ENCODE peak calls at places on chromosomes 13 and 19, in six cellular contexts. One of them, this sample, is unnamed.

GRCh38 chr13:41561179-41561578 is 103.8 kb downstream of the RGCC start:
- DNase-seq in cardiac muscle cell: no peak
- DNase-seq in heart left ventricle: no peak
- DNase-seq in neuronal stem cell: no peak
- DNase-seq in lower lobe of right lung: no peak
- DNase-seq in aorta: no peak
- DNase-seq in this sample: no peak

GRCh38 chr13:105990256-105990958 is 545.1 kb downstream of the EFNB2 start:
- DNase-seq in cardiac muscle cell: no peak
- DNase-seq in heart left ventricle: no peak
- DNase-seq in neuronal stem cell: no peak
- DNase-seq in lower lobe of right lung: no peak
- DNase-seq in aorta: no peak
- DNase-seq in this sample: no peak

GRCh38 chr19:45772130-45772880 is 3.3 kb upstream of the SIX5 start:
- DNase-seq in cardiac muscle cell: no peak
- DNase-seq in heart left ventricle: no peak
- DNase-seq in neuronal stem cell: no peak
- DNase-seq in lower lobe of right lung: no peak
- DNase-seq in aorta: no peak
- DNase-seq in this sample: no peak

GRCh38 chr13:99792079-99792921 is 179.3 kb downstream of the ZIC5 start:
- DNase-seq in cardiac muscle cell: no peak
- DNase-seq in heart left ventricle: no peak
- DNase-seq in neuronal stem cell: no peak
- DNase-seq in lower lobe of right lung: no peak
- DNase-seq in aorta: no peak
- DNase-seq in this sample: no peak

GRCh38 chr19:32350492-32350891 is 5.1 kb downstream of the ZNF507 start:
- DNase-seq in cardiac muscle cell: no peak
- DNase-seq in heart left ventricle: no peak
- DNase-seq in neuronal stem cell: no peak
- DNase-seq in lower lobe of right lung: no peak
- DNase-seq in aorta: no peak
- DNase-seq in this sample: no peak

GRCh38 chr19:47047272-47047930 is 1.0 kb downstream of the TMEM160 start:
- DNase-seq in cardiac muscle cell: no peak
- DNase-seq in heart left ventricle: no peak
- DNase-seq in neuronal stem cell: no peak
- DNase-seq in lower lobe of right lung: no peak
- DNase-seq in aorta: no peak
- DNase-seq in this sample: no peak

GRCh38 chr19:4742717-4743646 is 19.3 kb upstream of the DPP9 start:
- DNase-seq in cardiac muscle cell: no peak
- DNase-seq in heart left ventricle: no peak
- DNase-seq in neuronal stem cell: no peak
- DNase-seq in lower lobe of right lung: no peak
- DNase-seq in aorta: no peak
- DNase-seq in this sample: no peak

GRCh38 chr13:41465215-41465907 is 8.0 kb downstream of the RGCC start:
- DNase-seq in cardiac muscle cell: no peak
- DNase-seq in heart left ventricle: peak; percentile 71
- DNase-seq in neuronal stem cell: no peak
- DNase-seq in lower lobe of right lung: peak; percentile 71
- DNase-seq in aorta: no peak
- DNase-seq in this sample: no peak

GRCh38 chr13:41497436-41497835 is 40.1 kb downstream of the RGCC start:
- DNase-seq in cardiac muscle cell: no peak
- DNase-seq in heart left ventricle: no peak
- DNase-seq in neuronal stem cell: no peak
- DNase-seq in lower lobe of right lung: no peak
- DNase-seq in aorta: no peak
- DNase-seq in this sample: no peak

GRCh38 chr13:80824231-80824630 is 483.3 kb upstream of the SPRY2 start:
- DNase-seq in cardiac muscle cell: no peak
- DNase-seq in heart left ventricle: no peak
- DNase-seq in neuronal stem cell: no peak
- DNase-seq in lower lobe of right lung: no peak
- DNase-seq in aorta: no peak
- DNase-seq in this sample: no peak

GRCh38 chr19:12867120-12868099 is 13.8 kb downstream of the DNASE2 start:
- DNase-seq in cardiac muscle cell: peak; percentile 91
- DNase-seq in heart left ventricle: no peak
- DNase-seq in neuronal stem cell: peak; percentile 90
- DNase-seq in lower lobe of right lung: peak; percentile 75
- DNase-seq in aorta: peak; percentile 87
- DNase-seq in this sample: no peak

GRCh38 chr19:45153339-45154063 is 7.3 kb downstream of the NKPD1 start:
- DNase-seq in cardiac muscle cell: peak; percentile 82
- DNase-seq in heart left ventricle: peak; percentile 47
- DNase-seq in neuronal stem cell: peak; percentile 66
- DNase-seq in lower lobe of right lung: no peak
- DNase-seq in aorta: peak; percentile 78
- DNase-seq in this sample: no peak

GRCh38 chr19:31054430-31054829 is 294.8 kb downstream of the TSHZ3 start:
- DNase-seq in cardiac muscle cell: peak; percentile 63
- DNase-seq in heart left ventricle: peak; percentile 16
- DNase-seq in neuronal stem cell: peak; percentile 40
- DNase-seq in lower lobe of right lung: no peak
- DNase-seq in aorta: no peak
- DNase-seq in this sample: no peak

GRCh38 chr19:20611866-20612265 is 46.3 kb upstream of the ZNF737 start:
- DNase-seq in cardiac muscle cell: no peak
- DNase-seq in heart left ventricle: no peak
- DNase-seq in neuronal stem cell: no peak
- DNase-seq in lower lobe of right lung: no peak
- DNase-seq in aorta: no peak
- DNase-seq in this sample: no peak

GRCh38 chr13:37495046-37495445 is 103.5 kb downstream of the POSTN start:
- DNase-seq in cardiac muscle cell: no peak
- DNase-seq in heart left ventricle: no peak
- DNase-seq in neuronal stem cell: no peak
- DNase-seq in lower lobe of right lung: no peak
- DNase-seq in aorta: no peak
- DNase-seq in this sample: no peak

GRCh38 chr13:52348081-52348480 is 57.9 kb downstream of the THSD1 start:
- DNase-seq in cardiac muscle cell: no peak
- DNase-seq in heart left ventricle: no peak
- DNase-seq in neuronal stem cell: no peak
- DNase-seq in lower lobe of right lung: no peak
- DNase-seq in aorta: no peak
- DNase-seq in this sample: peak; percentile 34

GRCh38 chr19:13492128-13492527 is 14.2 kb downstream of the CACNA1A start:
- DNase-seq in cardiac muscle cell: no peak
- DNase-seq in heart left ventricle: no peak
- DNase-seq in neuronal stem cell: no peak
- DNase-seq in lower lobe of right lung: no peak
- DNase-seq in aorta: no peak
- DNase-seq in this sample: no peak

GRCh38 chr13:87120476-87120875 is 550.7 kb upstream of the SLITRK5 start:
- DNase-seq in cardiac muscle cell: no peak
- DNase-seq in heart left ventricle: no peak
- DNase-seq in neuronal stem cell: no peak
- DNase-seq in lower lobe of right lung: no peak
- DNase-seq in aorta: no peak
- DNase-seq in this sample: no peak

GRCh38 chr13:60047943-60048342 is 115.8 kb downstream of the DIAPH3 start:
- DNase-seq in cardiac muscle cell: no peak
- DNase-seq in heart left ventricle: no peak
- DNase-seq in neuronal stem cell: no peak
- DNase-seq in lower lobe of right lung: no peak
- DNase-seq in aorta: no peak
- DNase-seq in this sample: no peak

GRCh38 chr19:39156230-39156890 is 30.8 kb downstream of the PAK4 start:
- DNase-seq in cardiac muscle cell: no peak
- DNase-seq in heart left ventricle: no peak
- DNase-seq in neuronal stem cell: no peak
- DNase-seq in lower lobe of right lung: no peak
- DNase-seq in aorta: no peak
- DNase-seq in this sample: no peak

GRCh38 chr13:45196622-45197021 is 4.2 kb downstream of the KCTD4 start:
- DNase-seq in cardiac muscle cell: peak; percentile 40
- DNase-seq in heart left ventricle: no peak
- DNase-seq in neuronal stem cell: no peak
- DNase-seq in lower lobe of right lung: no peak
- DNase-seq in aorta: no peak
- DNase-seq in this sample: no peak

GRCh38 chr13:112795277-112795676 is 105.4 kb downstream of the ATP11A start:
- DNase-seq in cardiac muscle cell: no peak
- DNase-seq in heart left ventricle: no peak
- DNase-seq in neuronal stem cell: no peak
- DNase-seq in lower lobe of right lung: no peak
- DNase-seq in aorta: no peak
- DNase-seq in this sample: no peak

GRCh38 chr19:38805180-38805579 is 7.6 kb downstream of the LGALS4 start:
- DNase-seq in cardiac muscle cell: no peak
- DNase-seq in heart left ventricle: no peak
- DNase-seq in neuronal stem cell: no peak
- DNase-seq in lower lobe of right lung: no peak
- DNase-seq in aorta: peak; percentile 35
- DNase-seq in this sample: no peak

GRCh38 chr19:55253842-55254624 is 4.8 kb downstream of the PPP6R1 start:
- DNase-seq in cardiac muscle cell: no peak
- DNase-seq in heart left ventricle: no peak
- DNase-seq in neuronal stem cell: no peak
- DNase-seq in lower lobe of right lung: no peak
- DNase-seq in aorta: no peak
- DNase-seq in this sample: no peak

GRCh38 chr19:29671393-29672076 is 6.3 kb downstream of the PLEKHF1 start:
- DNase-seq in cardiac muscle cell: no peak
- DNase-seq in heart left ventricle: no peak
- DNase-seq in neuronal stem cell: no peak
- DNase-seq in lower lobe of right lung: peak; percentile 78
- DNase-seq in aorta: no peak
- DNase-seq in this sample: no peak

GRCh38 chr19:56823956-56824355 is 16.6 kb downstream of the PEG3 start:
- DNase-seq in cardiac muscle cell: no peak
- DNase-seq in heart left ventricle: no peak
- DNase-seq in neuronal stem cell: no peak
- DNase-seq in lower lobe of right lung: no peak
- DNase-seq in aorta: no peak
- DNase-seq in this sample: no peak

GRCh38 chr13:40389081-40389641 is 277.3 kb downstream of the FOXO1 start:
- DNase-seq in cardiac muscle cell: no peak
- DNase-seq in heart left ventricle: no peak
- DNase-seq in neuronal stem cell: no peak
- DNase-seq in lower lobe of right lung: no peak
- DNase-seq in aorta: no peak
- DNase-seq in this sample: no peak

GRCh38 chr13:99312493-99312883 is 5.3 kb upstream of the GPR183 start:
- DNase-seq in cardiac muscle cell: no peak
- DNase-seq in heart left ventricle: peak; percentile 59
- DNase-seq in neuronal stem cell: no peak
- DNase-seq in lower lobe of right lung: peak; percentile 75
- DNase-seq in aorta: no peak
- DNase-seq in this sample: no peak

GRCh38 chr13:59873856-59874255 is 289.9 kb downstream of the DIAPH3 start:
- DNase-seq in cardiac muscle cell: no peak
- DNase-seq in heart left ventricle: no peak
- DNase-seq in neuronal stem cell: no peak
- DNase-seq in lower lobe of right lung: no peak
- DNase-seq in aorta: no peak
- DNase-seq in this sample: no peak

GRCh38 chr13:20127563-20128458 is 33.0 kb downstream of the GJA3 start:
- DNase-seq in cardiac muscle cell: peak; percentile 69
- DNase-seq in heart left ventricle: peak; percentile 77
- DNase-seq in neuronal stem cell: peak; percentile 57
- DNase-seq in lower lobe of right lung: peak; percentile 80
- DNase-seq in aorta: peak; percentile 90
- DNase-seq in this sample: no peak

GRCh38 chr19:18843960-18844359 is 12.2 kb downstream of the UPF1 start:
- DNase-seq in cardiac muscle cell: no peak
- DNase-seq in heart left ventricle: no peak
- DNase-seq in neuronal stem cell: no peak
- DNase-seq in lower lobe of right lung: no peak
- DNase-seq in aorta: no peak
- DNase-seq in this sample: no peak
- H3K4me1 ChIP-seq in cardiac muscle cell: peaks cover 15% of the 10 kb centered on the region
- H3K4me1 ChIP-seq in heart left ventricle: peaks cover 84% of the 10 kb centered on the region
- H3K4me1 ChIP-seq in neuronal stem cell: peaks cover 11% of the 10 kb centered on the region
- H3K4me1 ChIP-seq in lower lobe of right lung: peaks cover 89% of the 10 kb centered on the region
- H3K4me1 ChIP-seq in aorta: no peaks in the 10 kb centered on the region
- H3K4me1 ChIP-seq in this sample: peaks cover 4% of the 10 kb centered on the region

GRCh38 chr19:33375156-33375744 is 1.7 kb downstream of the CEBPG start:
- DNase-seq in cardiac muscle cell: no peak
- DNase-seq in heart left ventricle: no peak
- DNase-seq in neuronal stem cell: no peak
- DNase-seq in lower lobe of right lung: no peak
- DNase-seq in aorta: no peak
- DNase-seq in this sample: no peak
- H3K4me1 ChIP-seq in cardiac muscle cell: peaks cover 5% of the 10 kb centered on the region
- H3K4me1 ChIP-seq in heart left ventricle: peaks cover 27% of the 10 kb centered on the region
- H3K4me1 ChIP-seq in neuronal stem cell: peaks cover 5% of the 10 kb centered on the region
- H3K4me1 ChIP-seq in lower lobe of right lung: peaks cover 38% of the 10 kb centered on the region
- H3K4me1 ChIP-seq in aorta: no peaks in the 10 kb centered on the region
- H3K4me1 ChIP-seq in this sample: peaks cover 49% of the 10 kb centered on the region

GRCh38 chr13:84574851-84575250 is 692.6 kb upstream of the SLITRK1 start:
- DNase-seq in cardiac muscle cell: no peak
- DNase-seq in heart left ventricle: no peak
- DNase-seq in neuronal stem cell: no peak
- DNase-seq in lower lobe of right lung: no peak
- DNase-seq in aorta: no peak
- DNase-seq in this sample: no peak

GRCh38 chr13:84567848-84568247 is 685.6 kb upstream of the SLITRK1 start:
- DNase-seq in cardiac muscle cell: no peak
- DNase-seq in heart left ventricle: no peak
- DNase-seq in neuronal stem cell: no peak
- DNase-seq in lower lobe of right lung: no peak
- DNase-seq in aorta: no peak
- DNase-seq in this sample: no peak

GRCh38 chr13:84570831-84571230 is 688.6 kb upstream of the SLITRK1 start:
- DNase-seq in cardiac muscle cell: no peak
- DNase-seq in heart left ventricle: no peak
- DNase-seq in neuronal stem cell: no peak
- DNase-seq in lower lobe of right lung: no peak
- DNase-seq in aorta: no peak
- DNase-seq in this sample: no peak

DNA sequence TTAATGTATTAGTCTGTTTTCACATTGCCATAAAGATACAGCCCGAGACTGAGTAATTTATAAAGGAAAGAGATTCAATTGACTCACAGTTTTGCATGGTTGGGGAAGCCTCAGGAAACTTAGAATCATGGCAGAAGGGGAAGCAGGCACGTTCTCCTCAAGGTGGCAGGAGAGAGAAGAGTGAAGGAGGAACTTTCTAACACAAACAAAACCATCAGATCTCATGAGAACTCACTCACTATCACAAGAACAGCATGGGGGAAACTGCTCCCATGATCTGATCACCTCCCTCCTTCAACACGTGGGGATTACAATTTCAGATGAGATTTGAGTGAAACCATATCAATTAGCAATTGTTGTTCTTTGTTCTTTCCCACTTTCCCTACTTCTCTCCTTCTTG is 689.0 kb upstream of the SLITRK1 start:
- DNase-seq in cardiac muscle cell: no peak
- DNase-seq in heart left ventricle: no peak
- DNase-seq in neuronal stem cell: no peak
- DNase-seq in lower lobe of right lung: no peak
- DNase-seq in aorta: no peak
- DNase-seq in this sample: no peak
- H3K4me1 ChIP-seq in cardiac muscle cell: no peaks in the 10 kb centered on the region
- H3K4me1 ChIP-seq in heart left ventricle: no peaks in the 10 kb centered on the region
- H3K4me1 ChIP-seq in neuronal stem cell: no peaks in the 10 kb centered on the region
- H3K4me1 ChIP-seq in lower lobe of right lung: no peaks in the 10 kb centered on the region
- H3K4me1 ChIP-seq in aorta: no peaks in the 10 kb centered on the region
- H3K4me1 ChIP-seq in this sample: no peaks in the 10 kb centered on the region

GRCh38 chr19:19404879-19405860 is at the start of gene GATAD2A:
- DNase-seq in cardiac muscle cell: peak; percentile 96
- DNase-seq in heart left ventricle: peak; percentile 95
- DNase-seq in neuronal stem cell: peak; percentile 96
- DNase-seq in lower lobe of right lung: peak; percentile 94
- DNase-seq in aorta: peak; percentile 98
- DNase-seq in this sample: peak; percentile 78
- H3K4me1 ChIP-seq in cardiac muscle cell: peaks cover 21% of the 10 kb centered on the region
- H3K4me1 ChIP-seq in heart left ventricle: peaks cover 41% of the 10 kb centered on the region
- H3K4me1 ChIP-seq in neuronal stem cell: peaks cover 17% of the 10 kb centered on the region
- H3K4me1 ChIP-seq in lower lobe of right lung: peaks cover 65% of the 10 kb centered on the region
- H3K4me1 ChIP-seq in aorta: peaks cover 1% of the 10 kb centered on the region
- H3K4me1 ChIP-seq in this sample: peaks cover 59% of the 10 kb centered on the region